ENCODE peak calls at places on chromosomes 4 and X, in nine cellular contexts. One of them, this sample, is unnamed.

GRCh38 chr4:60962286-60962685 is 237.8 kb upstream of the ADGRL3 start:
- DNase-seq in EL: no peak
- DNase-seq in AG04450: no peak
- DNase-seq in iris pigment epithelial cell: no peak
- DNase-seq in SHP77: no peak
- DNase-seq in GM04504: no peak
- DNase-seq in T-helper 17 cell: no peak
- DNase-seq in T-helper 1 cell: no peak
- DNase-seq in activated CD4-positive, alpha-beta T cell treated with anti-CD3 and anti-CD28 coated beads, Interleukin-2, amount 50 U/mL, for 24 hours: no peak
- DNase-seq in this sample: peak; percentile 16

GRCh38 chrX:152530967-152531366 is 79.9 kb upstream of the GABRA3 start:
- DNase-seq in iris pigment epithelial cell: no peak
- DNase-seq in activated CD4-positive, alpha-beta T cell treated with anti-CD3 and anti-CD28 coated beads, Interleukin-2, amount 50 U/mL, for 24 hours: no peak
- DNase-seq in AG04450: no peak
- DNase-seq in T-helper 17 cell: no peak
- DNase-seq in T-helper 1 cell: no peak
- DNase-seq in EL: no peak
- DNase-seq in GM04504: no peak
- DNase-seq in SHP77: no peak
- DNase-seq in this sample: no peak

GRCh38 chr4:112173593-112174559 is 28.6 kb downstream of the FAM241A start:
- DNase-seq in SHP77: no peak
- DNase-seq in T-helper 1 cell: no peak
- DNase-seq in activated CD4-positive, alpha-beta T cell treated with anti-CD3 and anti-CD28 coated beads, Interleukin-2, amount 50 U/mL, for 24 hours: no peak
- DNase-seq in AG04450: no peak
- DNase-seq in iris pigment epithelial cell: peak; percentile 37
- DNase-seq in T-helper 17 cell: no peak
- DNase-seq in GM04504: no peak
- DNase-seq in EL: peak; percentile 16
- DNase-seq in this sample: no peak

GRCh38 chr4:186693159-186693815 is 30.4 kb downstream of the FAT1 start:
- DNase-seq in T-helper 17 cell: no peak
- DNase-seq in GM04504: peak; percentile 73
- DNase-seq in SHP77: peak; percentile 77
- DNase-seq in iris pigment epithelial cell: peak; percentile 83
- DNase-seq in activated CD4-positive, alpha-beta T cell treated with anti-CD3 and anti-CD28 coated beads, Interleukin-2, amount 50 U/mL, for 24 hours: no peak
- DNase-seq in T-helper 1 cell: no peak
- DNase-seq in EL: peak; percentile 82
- DNase-seq in AG04450: peak; percentile 42
- DNase-seq in this sample: no peak

GRCh38 chrX:79065696-79066095 is 78.8 kb upstream of the GPR174 start:
- DNase-seq in AG04450: no peak
- DNase-seq in T-helper 17 cell: no peak
- DNase-seq in T-helper 1 cell: no peak
- DNase-seq in GM04504: no peak
- DNase-seq in activated CD4-positive, alpha-beta T cell treated with anti-CD3 and anti-CD28 coated beads, Interleukin-2, amount 50 U/mL, for 24 hours: no peak
- DNase-seq in SHP77: no peak
- DNase-seq in iris pigment epithelial cell: no peak
- DNase-seq in EL: no peak
- DNase-seq in this sample: peak; percentile 0

GRCh38 chr4:15420642-15421041 is 7.2 kb upstream of the C1QTNF7 start:
- DNase-seq in EL: peak; percentile 55
- DNase-seq in GM04504: peak; percentile 31
- DNase-seq in T-helper 17 cell: no peak
- DNase-seq in SHP77: no peak
- DNase-seq in activated CD4-positive, alpha-beta T cell treated with anti-CD3 and anti-CD28 coated beads, Interleukin-2, amount 50 U/mL, for 24 hours: no peak
- DNase-seq in AG04450: peak; percentile 49
- DNase-seq in T-helper 1 cell: no peak
- DNase-seq in iris pigment epithelial cell: peak; percentile 85
- DNase-seq in this sample: no peak

GRCh38 chrX:118976599-118977340 is 2.4 kb downstream of the LONRF3 start:
- DNase-seq in EL: peak; percentile 27
- DNase-seq in activated CD4-positive, alpha-beta T cell treated with anti-CD3 and anti-CD28 coated beads, Interleukin-2, amount 50 U/mL, for 24 hours: no peak
- DNase-seq in T-helper 1 cell: peak; percentile 11
- DNase-seq in iris pigment epithelial cell: no peak
- DNase-seq in AG04450: no peak
- DNase-seq in SHP77: peak; percentile 24
- DNase-seq in GM04504: no peak
- DNase-seq in T-helper 17 cell: peak; percentile 18
- DNase-seq in this sample: peak; percentile 48

GRCh38 chr4:184400375-184400870 is 73.9 kb downstream of the IRF2 start:
- DNase-seq in iris pigment epithelial cell: peak; percentile 96
- DNase-seq in EL: peak; percentile 94
- DNase-seq in GM04504: peak; percentile 88
- DNase-seq in SHP77: no peak
- DNase-seq in AG04450: peak; percentile 75
- DNase-seq in T-helper 1 cell: no peak
- DNase-seq in activated CD4-positive, alpha-beta T cell treated with anti-CD3 and anti-CD28 coated beads, Interleukin-2, amount 50 U/mL, for 24 hours: no peak
- DNase-seq in T-helper 17 cell: no peak
- DNase-seq in this sample: no peak

GRCh38 chrX:47573334-47574095 is 8.7 kb upstream of the TIMP1 start:
- DNase-seq in SHP77: no peak
- DNase-seq in AG04450: no peak
- DNase-seq in iris pigment epithelial cell: peak; percentile 28
- DNase-seq in EL: peak; percentile 47
- DNase-seq in activated CD4-positive, alpha-beta T cell treated with anti-CD3 and anti-CD28 coated beads, Interleukin-2, amount 50 U/mL, for 24 hours: no peak
- DNase-seq in GM04504: no peak
- DNase-seq in T-helper 17 cell: no peak
- DNase-seq in T-helper 1 cell: no peak
- DNase-seq in this sample: no peak

GRCh38 chrX:101619336-101619735 is 1.5 kb upstream of the ARMCX6 start:
- DNase-seq in T-helper 1 cell: no peak
- DNase-seq in EL: peak; percentile 4
- DNase-seq in SHP77: peak; percentile 62
- DNase-seq in T-helper 17 cell: no peak
- DNase-seq in iris pigment epithelial cell: peak; percentile 9
- DNase-seq in activated CD4-positive, alpha-beta T cell treated with anti-CD3 and anti-CD28 coated beads, Interleukin-2, amount 50 U/mL, for 24 hours: no peak
- DNase-seq in AG04450: no peak
- DNase-seq in GM04504: no peak
- DNase-seq in this sample: peak; percentile 85

GRCh38 chr4:138310991-138311390 is 68.8 kb upstream of the SLC7A11 start:
- DNase-seq in EL: peak; percentile 72
- DNase-seq in activated CD4-positive, alpha-beta T cell treated with anti-CD3 and anti-CD28 coated beads, Interleukin-2, amount 50 U/mL, for 24 hours: no peak
- DNase-seq in T-helper 1 cell: no peak
- DNase-seq in iris pigment epithelial cell: peak; percentile 84
- DNase-seq in SHP77: no peak
- DNase-seq in T-helper 17 cell: no peak
- DNase-seq in AG04450: no peak
- DNase-seq in GM04504: peak; percentile 64
- DNase-seq in this sample: no peak

GRCh38 chr4:88792268-88792781 is 94.7 kb upstream of the NAP1L5 start:
- DNase-seq in AG04450: peak; percentile 36
- DNase-seq in iris pigment epithelial cell: peak; percentile 95
- DNase-seq in activated CD4-positive, alpha-beta T cell treated with anti-CD3 and anti-CD28 coated beads, Interleukin-2, amount 50 U/mL, for 24 hours: no peak
- DNase-seq in SHP77: no peak
- DNase-seq in T-helper 1 cell: no peak
- DNase-seq in EL: peak; percentile 87
- DNase-seq in T-helper 17 cell: no peak
- DNase-seq in GM04504: peak; percentile 51
- DNase-seq in this sample: peak; percentile 26

GRCh38 chr4:54484361-54484760 is 173.4 kb upstream of the KIT start:
- DNase-seq in activated CD4-positive, alpha-beta T cell treated with anti-CD3 and anti-CD28 coated beads, Interleukin-2, amount 50 U/mL, for 24 hours: no peak
- DNase-seq in GM04504: no peak
- DNase-seq in T-helper 1 cell: no peak
- DNase-seq in SHP77: no peak
- DNase-seq in AG04450: no peak
- DNase-seq in iris pigment epithelial cell: no peak
- DNase-seq in EL: no peak
- DNase-seq in T-helper 17 cell: no peak
- DNase-seq in this sample: no peak

GRCh38 chrX:44344194-44344593 is 722 bp upstream of the EFHC2 start:
- DNase-seq in T-helper 17 cell: peak; percentile 52
- DNase-seq in AG04450: no peak
- DNase-seq in iris pigment epithelial cell: no peak
- DNase-seq in activated CD4-positive, alpha-beta T cell treated with anti-CD3 and anti-CD28 coated beads, Interleukin-2, amount 50 U/mL, for 24 hours: peak; percentile 14
- DNase-seq in SHP77: no peak
- DNase-seq in GM04504: no peak
- DNase-seq in T-helper 1 cell: peak; percentile 50
- DNase-seq in EL: no peak
- DNase-seq in this sample: peak; percentile 78

GRCh38 chrX:44675364-44676024 is 132.8 kb upstream of the FUNDC1 start:
- DNase-seq in GM04504: peak; percentile 80
- DNase-seq in EL: peak; percentile 85
- DNase-seq in activated CD4-positive, alpha-beta T cell treated with anti-CD3 and anti-CD28 coated beads, Interleukin-2, amount 50 U/mL, for 24 hours: no peak
- DNase-seq in iris pigment epithelial cell: peak; percentile 77
- DNase-seq in T-helper 17 cell: no peak
- DNase-seq in SHP77: peak; percentile 72
- DNase-seq in AG04450: peak; percentile 88
- DNase-seq in T-helper 1 cell: no peak
- DNase-seq in this sample: peak; percentile 48

GRCh38 chr4:88585908-88586307 is 6.4 kb upstream of the HERC3 start:
- DNase-seq in iris pigment epithelial cell: peak; percentile 15
- DNase-seq in EL: no peak
- DNase-seq in GM04504: no peak
- DNase-seq in SHP77: no peak
- DNase-seq in AG04450: no peak
- DNase-seq in T-helper 17 cell: no peak
- DNase-seq in T-helper 1 cell: no peak
- DNase-seq in activated CD4-positive, alpha-beta T cell treated with anti-CD3 and anti-CD28 coated beads, Interleukin-2, amount 50 U/mL, for 24 hours: no peak
- DNase-seq in this sample: no peak

GRCh38 chr4:69156913-69157312 is 57.6 kb downstream of the UGT2B11 start:
- DNase-seq in T-helper 17 cell: no peak
- DNase-seq in activated CD4-positive, alpha-beta T cell treated with anti-CD3 and anti-CD28 coated beads, Interleukin-2, amount 50 U/mL, for 24 hours: no peak
- DNase-seq in T-helper 1 cell: no peak
- DNase-seq in GM04504: no peak
- DNase-seq in SHP77: no peak
- DNase-seq in iris pigment epithelial cell: peak; percentile 13
- DNase-seq in EL: peak; percentile 1
- DNase-seq in AG04450: no peak
- DNase-seq in this sample: peak; percentile 51

GRCh38 chr4:79576480-79576803 is 168.4 kb upstream of the GK2 start:
- DNase-seq in GM04504: no peak
- DNase-seq in AG04450: no peak
- DNase-seq in SHP77: peak; percentile 5
- DNase-seq in activated CD4-positive, alpha-beta T cell treated with anti-CD3 and anti-CD28 coated beads, Interleukin-2, amount 50 U/mL, for 24 hours: no peak
- DNase-seq in iris pigment epithelial cell: peak; percentile 33
- DNase-seq in T-helper 17 cell: no peak
- DNase-seq in T-helper 1 cell: no peak
- DNase-seq in EL: peak; percentile 1
- DNase-seq in this sample: peak; percentile 73